ENCODE peak calls at places on chromosome 10, in seven cellular contexts. One of them, this sample, is unnamed. For H3K9me3 and H3K36me3, the result is how much of the 10 kb centered on the place peaks cover.

GRCh38 chr10:86200269-86200668 is 166.3 kb downstream of the GRID1 start:
- DNase-seq in thoracic aorta: no peak
- DNase-seq in heart left ventricle: no peak
- DNase-seq in cardiac muscle cell: no peak
- DNase-seq in IMR-90: no peak
- DNase-seq in tibial nerve: no peak
- DNase-seq in H1: no peak
- DNase-seq in this sample: no peak

GRCh38 chr10:93701903-93702277 is 502 bp downstream of the FRA10AC1 start:
- DNase-seq in thoracic aorta: no peak
- DNase-seq in heart left ventricle: no peak
- DNase-seq in cardiac muscle cell: peak
- DNase-seq in IMR-90: peak
- DNase-seq in tibial nerve: no peak
- DNase-seq in H1: no peak
- DNase-seq in this sample: no peak

GRCh38 chr10:78280604-78281003 is 246.9 kb downstream of the RPS24 start:
- DNase-seq in thoracic aorta: no peak
- DNase-seq in heart left ventricle: no peak
- DNase-seq in cardiac muscle cell: no peak
- DNase-seq in IMR-90: no peak
- DNase-seq in tibial nerve: no peak
- DNase-seq in H1: no peak
- DNase-seq in this sample: no peak

GRCh38 chr10:7541137-7542087 is 125.4 kb downstream of the ITIH5 start:
- DNase-seq in thoracic aorta: no peak
- DNase-seq in heart left ventricle: peak
- DNase-seq in cardiac muscle cell: peak
- DNase-seq in IMR-90: peak
- DNase-seq in tibial nerve: no peak
- DNase-seq in H1: peak
- DNase-seq in this sample: peak

GRCh38 chr10:119371704-119372663 is 164.6 kb downstream of the GRK5 start:
- DNase-seq in thoracic aorta: no peak
- DNase-seq in heart left ventricle: no peak
- DNase-seq in cardiac muscle cell: no peak
- DNase-seq in IMR-90: no peak
- DNase-seq in tibial nerve: no peak
- DNase-seq in H1: no peak
- DNase-seq in this sample: no peak

GRCh38 chr10:25682203-25682950 is 251.7 kb upstream of the MYO3A start:
- DNase-seq in thoracic aorta: no peak
- DNase-seq in heart left ventricle: peak
- DNase-seq in cardiac muscle cell: peak
- DNase-seq in IMR-90: no peak
- DNase-seq in tibial nerve: no peak
- DNase-seq in H1: no peak
- DNase-seq in this sample: peak

GRCh38 chr10:22805304-22805703 is 90.9 kb upstream of the PIP4K2A start:
- DNase-seq in thoracic aorta: no peak
- DNase-seq in heart left ventricle: no peak
- DNase-seq in cardiac muscle cell: no peak
- DNase-seq in IMR-90: peak
- DNase-seq in tibial nerve: no peak
- DNase-seq in H1: no peak
- DNase-seq in this sample: peak

GRCh38 chr10:46992794-46993552 is 81.7 kb downstream of the PTPN20 start:
- DNase-seq in thoracic aorta: no peak
- DNase-seq in heart left ventricle: peak
- DNase-seq in cardiac muscle cell: peak
- DNase-seq in IMR-90: peak
- DNase-seq in tibial nerve: no peak
- DNase-seq in H1: no peak
- DNase-seq in this sample: no peak

GRCh38 chr10:73439605-73440298 is 6.4 kb upstream of the MSS51 start:
- DNase-seq in thoracic aorta: no peak
- DNase-seq in heart left ventricle: no peak
- DNase-seq in cardiac muscle cell: no peak
- DNase-seq in IMR-90: peak
- DNase-seq in tibial nerve: no peak
- DNase-seq in H1: no peak
- DNase-seq in this sample: peak

GRCh38 chr10:62653254-62653653 is 151.3 kb upstream of the ADO start:
- DNase-seq in thoracic aorta: no peak
- DNase-seq in heart left ventricle: no peak
- DNase-seq in cardiac muscle cell: no peak
- DNase-seq in IMR-90: no peak
- DNase-seq in tibial nerve: no peak
- DNase-seq in H1: no peak
- DNase-seq in this sample: no peak

GRCh38 chr10:84329094-84329611 is 764 bp downstream of the CCSER2 start:
- DNase-seq in thoracic aorta: no peak
- DNase-seq in heart left ventricle: no peak
- DNase-seq in cardiac muscle cell: peak
- DNase-seq in IMR-90: peak
- DNase-seq in tibial nerve: no peak
- DNase-seq in H1: no peak
- DNase-seq in this sample: no peak

GRCh38 chr10:47383254-47384147 is 592 bp downstream of the ZNF488 start:
- DNase-seq in thoracic aorta: no peak
- DNase-seq in heart left ventricle: no peak
- DNase-seq in cardiac muscle cell: no peak
- DNase-seq in IMR-90: no peak
- DNase-seq in tibial nerve: no peak
- DNase-seq in H1: peak
- DNase-seq in this sample: no peak

GRCh38 chr10:133165556-133166503 is 5.8 kb downstream of the KNDC1 start:
- DNase-seq in thoracic aorta: no peak
- DNase-seq in heart left ventricle: no peak
- DNase-seq in cardiac muscle cell: no peak
- DNase-seq in IMR-90: no peak
- DNase-seq in tibial nerve: no peak
- DNase-seq in H1: no peak
- DNase-seq in this sample: no peak
- H3K9me3 ChIP-seq in thoracic aorta: under half
- H3K9me3 ChIP-seq in heart left ventricle: under half
- H3K9me3 ChIP-seq in cardiac muscle cell: under half
- H3K9me3 ChIP-seq in IMR-90: under half
- H3K9me3 ChIP-seq in tibial nerve: under half
- H3K9me3 ChIP-seq in H1: under half
- H3K9me3 ChIP-seq in this sample: under half

DNA sequence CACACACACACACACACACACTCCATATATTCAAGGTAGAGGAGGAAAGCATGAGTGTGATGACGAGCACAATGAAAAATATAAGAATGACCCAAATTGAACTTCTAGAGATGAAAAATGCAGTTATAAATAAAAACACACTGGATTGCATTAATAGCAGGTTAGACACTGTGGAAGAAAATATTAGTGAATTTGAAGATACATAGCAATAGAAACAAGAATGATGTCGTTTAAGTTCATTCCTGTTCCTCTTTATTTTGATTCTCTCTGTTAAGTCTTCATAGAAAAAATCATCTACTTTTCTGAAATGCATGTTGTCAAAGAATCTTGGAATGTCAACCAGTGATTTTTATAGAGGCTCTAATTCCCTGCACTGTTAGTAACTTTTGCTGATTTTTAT is 78.4 kb downstream of the BTAF1 start:
- DNase-seq in thoracic aorta: no peak
- DNase-seq in heart left ventricle: no peak
- DNase-seq in cardiac muscle cell: no peak
- DNase-seq in IMR-90: no peak
- DNase-seq in tibial nerve: no peak
- DNase-seq in H1: no peak
- DNase-seq in this sample: no peak
- H3K36me3 ChIP-seq in thoracic aorta: under half
- H3K36me3 ChIP-seq in heart left ventricle: half or more
- H3K36me3 ChIP-seq in cardiac muscle cell: under half
- H3K36me3 ChIP-seq in IMR-90: under half
- H3K36me3 ChIP-seq in tibial nerve: half or more
- H3K36me3 ChIP-seq in H1: under half
- H3K36me3 ChIP-seq in this sample: under half

GRCh38 chr10:123154943-123155505 is 822 bp downstream of the BUB3 start:
- DNase-seq in thoracic aorta: no peak
- DNase-seq in heart left ventricle: no peak
- DNase-seq in cardiac muscle cell: peak
- DNase-seq in IMR-90: peak
- DNase-seq in tibial nerve: no peak
- DNase-seq in H1: no peak
- DNase-seq in this sample: peak

GRCh38 chr10:123156091-123156490 is 1.9 kb downstream of the BUB3 start:
- DNase-seq in thoracic aorta: no peak
- DNase-seq in heart left ventricle: no peak
- DNase-seq in cardiac muscle cell: no peak
- DNase-seq in IMR-90: peak
- DNase-seq in tibial nerve: no peak
- DNase-seq in H1: no peak
- DNase-seq in this sample: no peak

GRCh38 chr10:123154092-123154942 is at the start of gene BUB3:
- DNase-seq in thoracic aorta: peak
- DNase-seq in heart left ventricle: peak
- DNase-seq in cardiac muscle cell: peak
- DNase-seq in IMR-90: peak
- DNase-seq in tibial nerve: peak
- DNase-seq in H1: peak
- DNase-seq in this sample: peak

GRCh38 chr10:123158682-123159081 is 4.5 kb downstream of the BUB3 start:
- DNase-seq in thoracic aorta: no peak
- DNase-seq in heart left ventricle: no peak
- DNase-seq in cardiac muscle cell: no peak
- DNase-seq in IMR-90: no peak
- DNase-seq in tibial nerve: no peak
- DNase-seq in H1: no peak
- DNase-seq in this sample: no peak

DNA sequence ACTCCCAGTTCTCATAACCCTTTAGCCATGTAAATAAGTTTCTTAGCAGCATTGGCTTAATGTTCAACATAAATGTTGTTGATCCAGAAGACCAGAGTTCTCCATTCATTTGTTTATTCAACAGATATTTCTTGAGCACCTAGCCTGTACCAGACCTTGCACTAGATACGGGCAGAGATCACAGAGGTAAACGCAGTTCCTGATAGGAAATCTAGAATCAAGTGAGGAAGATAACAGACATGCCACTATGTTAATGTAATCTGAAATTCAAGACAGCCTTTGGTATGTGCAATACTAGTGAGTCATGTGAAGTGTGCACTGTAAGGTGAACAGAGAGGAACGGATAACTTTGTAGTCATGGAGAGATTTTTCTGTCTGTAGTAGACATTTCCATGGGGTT is 3.0 kb downstream of the BUB3 start:
- DNase-seq in thoracic aorta: no peak
- DNase-seq in heart left ventricle: no peak
- DNase-seq in cardiac muscle cell: no peak
- DNase-seq in IMR-90: peak
- DNase-seq in tibial nerve: no peak
- DNase-seq in H1: no peak
- DNase-seq in this sample: no peak
- H3K4me3 ChIP-seq in thoracic aorta: no peak
- H3K4me3 ChIP-seq in heart left ventricle: no peak
- H3K4me3 ChIP-seq in cardiac muscle cell: no peak
- H3K4me3 ChIP-seq in IMR-90: no peak
- H3K4me3 ChIP-seq in tibial nerve: no peak
- H3K4me3 ChIP-seq in H1: no peak
- H3K4me3 ChIP-seq in this sample: no peak

DNA sequence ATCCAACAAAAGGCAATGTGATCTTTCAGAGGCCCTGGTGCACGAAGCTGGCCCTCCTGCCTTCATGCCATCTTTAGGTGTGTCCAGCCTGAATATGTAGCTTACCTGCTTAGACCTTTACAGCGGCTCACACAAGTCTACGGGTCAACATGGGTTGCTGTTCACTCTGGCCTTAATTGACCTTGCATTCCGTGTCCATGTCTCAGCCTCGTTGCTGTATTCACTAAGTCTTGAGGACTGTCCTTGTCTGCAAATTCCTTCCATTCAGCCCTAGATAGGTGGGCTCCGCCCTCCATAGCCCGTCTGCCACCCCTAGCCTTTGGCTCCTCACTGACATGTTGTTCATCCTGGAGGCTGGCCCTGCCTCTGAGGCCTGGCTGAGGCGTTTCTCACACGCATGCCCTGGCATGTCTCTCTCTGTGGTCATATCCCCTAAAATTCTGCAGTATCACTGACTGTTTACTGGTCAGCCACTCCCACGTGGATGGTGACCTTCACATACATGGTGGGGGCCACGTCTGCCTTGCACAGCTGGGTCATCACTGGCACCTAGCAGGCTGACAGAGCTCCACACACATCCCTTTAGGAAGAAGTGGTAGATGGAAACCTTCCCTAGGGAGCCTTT is 394.1 kb upstream of the MKI67 start:
- DNase-seq in thoracic aorta: no peak
- DNase-seq in heart left ventricle: no peak
- DNase-seq in cardiac muscle cell: no peak
- DNase-seq in IMR-90: no peak
- DNase-seq in tibial nerve: no peak
- DNase-seq in H1: no peak
- DNase-seq in this sample: no peak
- H3K9me3 ChIP-seq in thoracic aorta: under half
- H3K9me3 ChIP-seq in heart left ventricle: under half
- H3K9me3 ChIP-seq in cardiac muscle cell: under half
- H3K9me3 ChIP-seq in IMR-90: under half
- H3K9me3 ChIP-seq in tibial nerve: under half
- H3K9me3 ChIP-seq in H1: under half
- H3K9me3 ChIP-seq in this sample: under half

GRCh38 chr10:48767752-48768450 is 83.2 kb downstream of the WDFY4 start:
- DNase-seq in thoracic aorta: no peak
- DNase-seq in heart left ventricle: no peak
- DNase-seq in cardiac muscle cell: no peak
- DNase-seq in IMR-90: no peak
- DNase-seq in tibial nerve: no peak
- DNase-seq in H1: no peak
- DNase-seq in this sample: no peak

GRCh38 chr10:48769706-48770105 is 85.0 kb downstream of the WDFY4 start:
- DNase-seq in thoracic aorta: no peak
- DNase-seq in heart left ventricle: no peak
- DNase-seq in cardiac muscle cell: no peak
- DNase-seq in IMR-90: no peak
- DNase-seq in tibial nerve: no peak
- DNase-seq in H1: no peak
- DNase-seq in this sample: no peak

GRCh38 chr10:48772059-48772458 is 87.4 kb downstream of the WDFY4 start:
- DNase-seq in thoracic aorta: no peak
- DNase-seq in heart left ventricle: no peak
- DNase-seq in cardiac muscle cell: no peak
- DNase-seq in IMR-90: no peak
- DNase-seq in tibial nerve: no peak
- DNase-seq in H1: no peak
- DNase-seq in this sample: no peak

GRCh38 chr10:48768451-48768766 is 83.7 kb downstream of the WDFY4 start:
- DNase-seq in thoracic aorta: no peak
- DNase-seq in heart left ventricle: no peak
- DNase-seq in cardiac muscle cell: no peak
- DNase-seq in IMR-90: no peak
- DNase-seq in tibial nerve: no peak
- DNase-seq in H1: no peak
- DNase-seq in this sample: no peak

GRCh38 chr10:48770558-48771089 is 86.0 kb downstream of the WDFY4 start:
- DNase-seq in thoracic aorta: no peak
- DNase-seq in heart left ventricle: no peak
- DNase-seq in cardiac muscle cell: no peak
- DNase-seq in IMR-90: no peak
- DNase-seq in tibial nerve: no peak
- DNase-seq in H1: no peak
- DNase-seq in this sample: no peak
- H3K36me3 ChIP-seq in thoracic aorta: under half
- H3K36me3 ChIP-seq in heart left ventricle: under half
- H3K36me3 ChIP-seq in cardiac muscle cell: under half
- H3K36me3 ChIP-seq in IMR-90: under half
- H3K36me3 ChIP-seq in tibial nerve: under half
- H3K36me3 ChIP-seq in H1: under half
- H3K36me3 ChIP-seq in this sample: under half

This sample was measured in SJSA1.